ENCODE peak calls at places on chromosomes 4 and X, in five cellular contexts. S, G, W, P and A are unnamed samples.
A peak's percentile ranks its signal among the peaks of the same experiment; 100 is the strongest.

GRCh38 chr4:127622923-127623754 is 9.6 kb upstream of the INTU start:
- DNase-seq in S (no peak), G (no peak), W (peak; percentile 83), P (no peak), A (no peak)

GRCh38 chrX:49282647-49283011 is 13.0 kb downstream of the PPP1R3F start:
- DNase-seq in S (no peak), G (no peak), W (peak; percentile 18), P (no peak), A (peak; percentile 49)

GRCh38 chr4:1505511-1506451 is 99.5 kb upstream of the NKX1-1 start:
- DNase-seq in S (no peak), G (peak; percentile 58), W (peak; percentile 14), P (no peak), A (no peak)

GRCh38 chr4:147787204-147787603 is 55.3 kb downstream of the ARHGAP10 start:
- DNase-seq in S (no peak), G (no peak), W (no peak), P (peak; percentile 32), A (no peak)

GRCh38 chr4:163598489-163598888 is 104.0 kb downstream of the TMA16 start:
- DNase-seq in S (no peak), G (no peak), W (no peak), P (no peak), A (no peak)

GRCh38 chrX:94455782-94456181 is 781.8 kb downstream of the FAM133A start:
- DNase-seq in S (no peak), G (no peak), W (no peak), P (no peak), A (no peak)

GRCh38 chr4:40693946-40694345 is 55.8 kb upstream of the NSUN7 start:
- DNase-seq in S (no peak), G (no peak), W (no peak), P (no peak), A (no peak)

GRCh38 chr4:84470204-84470785 is 28.8 kb downstream of the NKX6-1 start:
- DNase-seq in S (no peak), G (no peak), W (peak; percentile 16), P (no peak), A (no peak)

GRCh38 chr4:77104405-77105292 is 28.9 kb upstream of the CCNI start:
- DNase-seq in S (no peak), G (peak; percentile 81), W (no peak), P (no peak), A (no peak)

GRCh38 chrX:12974797-12975669 is at the start of gene TMSB4X:
- DNase-seq in S (peak; percentile 85), G (peak; percentile 92), W (peak; percentile 80), P (peak; percentile 74), A (peak; percentile 73)

GRCh38 chr4:176150704-176151103 is 44.7 kb downstream of the SPATA4 start:
- DNase-seq in S (no peak), G (no peak), W (no peak), P (no peak), A (no peak)

GRCh38 chr4:75939890-75940691 is 722 bp downstream of the NAAA start:
- DNase-seq in S (peak; percentile 81), G (peak; percentile 91), W (peak; percentile 86), P (no peak), A (peak; percentile 83)

GRCh38 chr4:62004881-62005280 is 804.8 kb downstream of the ADGRL3 start:
- DNase-seq in S (no peak), G (no peak), W (no peak), P (no peak), A (no peak)

GRCh38 chr4:181525641-181526040 is 717.6 kb upstream of the TENM3 start:
- DNase-seq in S (no peak), G (no peak), W (no peak), P (no peak), A (no peak)

GRCh38 chrX:14290335-14290734 is 239.0 kb upstream of the GLRA2 start:
- DNase-seq in S (no peak), G (no peak), W (no peak), P (no peak), A (no peak)

GRCh38 chrX:39335447-39336235 is 534.4 kb downstream of the MID1IP1 start:
- DNase-seq in S (no peak), G (no peak), W (no peak), P (no peak), A (no peak)

GRCh38 chrX:154652311-154653047 is 900 bp downstream of the CTAG2 start:
- DNase-seq in S (no peak), G (no peak), W (no peak), P (no peak), A (no peak)

GRCh38 chrX:3697701-3698279 is 15.7 kb downstream of the PRKX start:
- DNase-seq in S (no peak), G (no peak), W (peak; percentile 23), P (no peak), A (no peak)

GRCh38 chr4:145132521-145133098 is 34.5 kb downstream of the ABCE1 start:
- DNase-seq in S (no peak), G (no peak), W (no peak), P (no peak), A (no peak)

GRCh38 chr4:168857009-168857408 is 153.0 kb downstream of the CBR4 start:
- DNase-seq in S (no peak), G (no peak), W (no peak), P (no peak), A (no peak)

GRCh38 chr4:6154875-6155274 is 45.5 kb downstream of the JAKMIP1 start:
- DNase-seq in S (no peak), G (no peak), W (no peak), P (no peak), A (no peak)

GRCh38 chrX:82813671-82814078 is 694.4 kb upstream of the POU3F4 start:
- DNase-seq in S (no peak), G (no peak), W (no peak), P (no peak), A (no peak)

GRCh38 chrX:86348669-86349068 is 200.4 kb downstream of the DACH2 start:
- DNase-seq in S (no peak), G (no peak), W (peak; percentile 5), P (no peak), A (no peak)

GRCh38 chr4:22720091-22720490 is 27.4 kb downstream of the GBA3 start:
- DNase-seq in S (no peak), G (no peak), W (no peak), P (no peak), A (no peak)

GRCh38 chr4:150987204-150987603 is 27.9 kb downstream of the LRBA start:
- DNase-seq in S (no peak), G (no peak), W (no peak), P (no peak), A (no peak)

GRCh38 chr4:55143858-55144257 is 18.5 kb upstream of the KDR start:
- DNase-seq in S (no peak), G (no peak), W (no peak), P (no peak), A (no peak)